ENCODE peak calls at places on chromosomes 6 and 20, in ten cellular contexts. J, Q, B, S, M, I, L, D, C and N are unnamed samples.

GRCh38 chr6:54085526-54085925 is 25.7 kb upstream of the MLIP start:
- DNase-seq in J (no peak), Q (no peak), B (no peak), S (no peak), M (no peak), I (peak), L (no peak), D (no peak), C (peak), N (no peak)

GRCh38 chr6:220736-221475 is 71.4 kb upstream of the DUSP22 start:
- DNase-seq in J (no peak), Q (no peak), B (no peak), S (peak), M (peak), I (peak), L (no peak), D (no peak), C (peak), N (no peak)

GRCh38 chr6:149246691-149247384 is 70.7 kb upstream of the TAB2 start:
- DNase-seq in J (no peak), Q (no peak), B (no peak), S (no peak), M (no peak), I (no peak), L (no peak), D (no peak), C (no peak), N (peak)

GRCh38 chr20:11000416-11000815 is 326.6 kb upstream of the JAG1 start:
- DNase-seq in J (no peak), Q (no peak), B (no peak), S (no peak), M (no peak), I (no peak), L (no peak), D (no peak), C (no peak), N (no peak)

GRCh38 chr6:113924199-113924791 is 46.7 kb downstream of the HDAC2 start:
- DNase-seq in J (no peak), Q (no peak), B (no peak), S (no peak), M (no peak), I (no peak), L (no peak), D (no peak), C (no peak), N (no peak)

GRCh38 chr6:158357570-158358216 is 45.4 kb downstream of the TULP4 start:
- DNase-seq in J (no peak), Q (no peak), B (no peak), S (no peak), M (no peak), I (peak), L (no peak), D (no peak), C (no peak), N (peak)

GRCh38 chr6:9315966-9316650 is 880.8 kb upstream of the SLC35B3 start:
- DNase-seq in J (no peak), Q (no peak), B (no peak), S (no peak), M (no peak), I (no peak), L (no peak), D (no peak), C (no peak), N (no peak)

GRCh38 chr6:137879885-137880430 is 12.9 kb downstream of the TNFAIP3 start:
- DNase-seq in J (no peak), Q (no peak), B (no peak), S (no peak), M (no peak), I (no peak), L (no peak), D (no peak), C (no peak), N (no peak)

GRCh38 chr20:62501801-62502495 is 26.2 kb upstream of the GATA5 start:
- DNase-seq in J (peak), Q (no peak), B (no peak), S (peak), M (no peak), I (peak), L (no peak), D (no peak), C (peak), N (peak)

GRCh38 chr6:158143700-158144099 is 24.4 kb downstream of the SERAC1 start:
- DNase-seq in J (no peak), Q (no peak), B (no peak), S (peak), M (no peak), I (peak), L (no peak), D (no peak), C (no peak), N (peak)

GRCh38 chr6:68559716-68560115 is 75.4 kb upstream of the ADGRB3 start:
- DNase-seq in J (no peak), Q (no peak), B (no peak), S (peak), M (no peak), I (peak), L (no peak), D (no peak), C (peak), N (no peak)

GRCh38 chr6:149153100-149153499 is 164.4 kb upstream of the TAB2 start:
- DNase-seq in J (no peak), Q (no peak), B (no peak), S (no peak), M (no peak), I (no peak), L (no peak), D (no peak), C (no peak), N (no peak)

GRCh38 chr6:113674075-113674474 is 183.1 kb upstream of the MARCKS start:
- DNase-seq in J (no peak), Q (no peak), B (no peak), S (no peak), M (no peak), I (no peak), L (peak), D (no peak), C (no peak), N (no peak)

GRCh38 chr20:19661717-19662637 is 96.1 kb upstream of the RIN2 start:
- DNase-seq in J (peak), Q (peak), B (no peak), S (peak), M (peak), I (peak), L (peak), D (peak), C (peak), N (peak)

GRCh38 chr6:163327165-163327880 is 87.2 kb upstream of the QKI start:
- DNase-seq in J (no peak), Q (no peak), B (no peak), S (no peak), M (peak), I (no peak), L (no peak), D (no peak), C (no peak), N (no peak)

GRCh38 chr6:36735110-36735971 is 37.7 kb downstream of the RAB44 start:
- DNase-seq in J (peak), Q (peak), B (no peak), S (peak), M (peak), I (peak), L (peak), D (peak), C (peak), N (peak)
- TF ChIP-seq CTCF in J (no peak), Q (peak), B (no peak), S (no peak), M (peak), I (peak), L (no peak), D (no peak), C (no peak), N (no peak)

GRCh38 chr20:25247100-25247665 is 702 bp upstream of the PYGB start:
- DNase-seq in J (no peak), Q (peak), B (no peak), S (peak), M (peak), I (peak), L (peak), D (peak), C (peak), N (no peak)
- TF ChIP-seq CTCF in J (no peak), Q (no peak), B (no peak), S (peak), M (peak), I (peak), L (peak), D (no peak), C (peak), N (no peak)

GRCh38 chr6:161444464-161444863 is 170.6 kb upstream of the AGPAT4 start:
- DNase-seq in J (no peak), Q (no peak), B (no peak), S (no peak), M (no peak), I (peak), L (peak), D (no peak), C (peak), N (no peak)
- TF ChIP-seq CTCF in J (no peak), Q (no peak), B (no peak), S (no peak), M (no peak), I (peak), L (peak), D (no peak), C (peak), N (no peak)

DNA sequence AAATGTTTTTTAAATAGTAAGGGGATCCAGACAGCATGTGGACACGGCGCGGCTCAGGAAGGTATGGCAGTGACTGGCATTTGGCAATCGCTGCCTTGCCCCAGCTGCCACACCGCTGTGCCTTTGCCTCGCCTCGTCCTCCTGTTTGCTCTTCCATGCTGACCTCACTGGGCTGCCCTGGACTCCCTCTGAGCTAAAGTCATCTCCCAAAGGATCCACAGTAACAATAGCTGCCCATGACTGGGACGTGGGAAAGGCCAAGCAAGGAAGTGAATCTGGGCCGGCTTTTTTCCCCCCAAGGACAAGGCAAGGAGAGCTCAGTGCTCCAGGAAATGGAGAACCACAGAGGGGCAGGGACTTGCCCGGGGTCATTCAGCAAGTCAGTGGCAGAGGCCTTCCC is 48.1 kb downstream of the JPH2 start:
- DNase-seq in J (no peak), Q (no peak), B (no peak), S (no peak), M (no peak), I (no peak), L (no peak), D (no peak), C (no peak), N (no peak)
- TF ChIP-seq CTCF in J (no peak), Q (no peak), B (no peak), S (no peak), M (no peak), I (no peak), L (no peak), D (no peak), C (no peak), N (no peak)

GRCh38 chr20:46151936-46152335 is 33.8 kb downstream of the CD40 start:
- DNase-seq in J (no peak), Q (no peak), B (no peak), S (peak), M (no peak), I (no peak), L (no peak), D (no peak), C (no peak), N (peak)
- TF ChIP-seq CTCF in J (peak), Q (no peak), B (no peak), S (peak), M (peak), I (peak), L (peak), D (no peak), C (no peak), N (peak)

GRCh38 chr6:107636486-107636885 is 146.6 kb downstream of the SOBP start:
- DNase-seq in J (no peak), Q (no peak), B (no peak), S (no peak), M (no peak), I (no peak), L (no peak), D (no peak), C (no peak), N (no peak)
- TF ChIP-seq CTCF in J (no peak), Q (no peak), B (no peak), S (peak), M (no peak), I (no peak), L (no peak), D (no peak), C (no peak), N (no peak)

GRCh38 chr20:3247638-3248037 is 8.6 kb upstream of the SLC4A11 start:
- DNase-seq in J (no peak), Q (no peak), B (no peak), S (no peak), M (no peak), I (no peak), L (no peak), D (no peak), C (no peak), N (no peak)

GRCh38 chr20:3248167-3248992 is 9.4 kb upstream of the SLC4A11 start:
- DNase-seq in J (no peak), Q (no peak), B (no peak), S (no peak), M (no peak), I (peak), L (peak), D (no peak), C (peak), N (peak)

GRCh38 chr20:3251806-3252205 is 12.8 kb upstream of the SLC4A11 start:
- DNase-seq in J (no peak), Q (no peak), B (no peak), S (no peak), M (no peak), I (no peak), L (peak), D (no peak), C (peak), N (no peak)

GRCh38 chr20:3248993-3249347 is 10.0 kb upstream of the SLC4A11 start:
- DNase-seq in J (no peak), Q (no peak), B (no peak), S (no peak), M (no peak), I (no peak), L (no peak), D (no peak), C (no peak), N (no peak)

DNA sequence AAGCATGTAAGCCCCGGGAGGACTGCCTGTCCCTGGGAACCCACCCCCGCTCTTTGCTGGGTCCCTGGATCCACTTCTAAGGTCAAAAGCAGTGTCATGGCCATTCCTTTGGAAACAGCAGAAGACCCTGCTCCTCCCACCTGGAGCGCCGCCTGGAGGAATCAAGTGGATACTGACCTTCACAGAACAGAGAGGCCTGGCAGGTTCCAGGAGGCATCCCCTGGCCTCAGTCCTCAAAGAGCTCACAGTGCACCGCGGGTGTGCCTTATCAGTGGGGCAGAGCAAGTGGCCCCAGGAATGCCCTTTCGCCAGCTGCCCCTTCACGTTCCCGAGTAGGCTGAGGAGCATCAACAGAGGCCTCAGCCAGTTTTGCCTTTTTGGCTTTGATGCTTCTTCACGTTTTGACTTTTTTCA is 11.1 kb upstream of the SLC4A11 start:
- DNase-seq in J (no peak), Q (no peak), B (no peak), S (peak), M (no peak), I (peak), L (peak), D (no peak), C (no peak), N (no peak)
- TF ChIP-seq CTCF in J (no peak), Q (no peak), B (no peak), S (peak), M (no peak), I (peak), L (no peak), D (no peak), C (no peak), N (peak)

GRCh38 chr6:52362443-52363221 is 681 bp downstream of the PAQR8 start:
- DNase-seq in J (peak), Q (peak), B (peak), S (no peak), M (peak), I (no peak), L (peak), D (peak), C (no peak), N (peak)
- TF ChIP-seq CTCF in J (peak), Q (no peak), B (no peak), S (peak), M (no peak), I (no peak), L (no peak), D (no peak), C (no peak), N (peak)

DNA sequence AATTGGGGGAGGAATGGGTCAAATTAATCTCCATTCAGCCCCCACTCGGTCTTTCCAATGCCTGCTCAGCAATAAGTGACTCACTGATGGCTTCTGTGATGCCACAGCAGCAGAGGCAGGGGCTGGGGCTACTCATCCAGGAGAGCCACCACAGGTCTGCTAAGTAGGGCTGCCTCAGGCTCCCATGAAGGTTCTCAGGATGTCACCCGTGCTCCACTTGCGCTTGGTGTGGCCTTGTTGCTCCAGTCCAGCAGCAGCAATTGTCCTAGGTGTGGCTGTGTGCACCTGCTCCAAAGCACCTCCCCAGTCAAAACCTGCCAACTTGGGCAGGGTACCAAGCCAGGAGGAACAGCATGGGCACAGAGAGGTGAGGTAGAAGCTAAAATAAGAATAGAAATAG is 627 bp upstream of the LY6G6C start:
- DNase-seq in J (no peak), Q (no peak), B (no peak), S (no peak), M (no peak), I (no peak), L (no peak), D (no peak), C (no peak), N (no peak)
- TF ChIP-seq CTCF in J (no peak), Q (no peak), B (no peak), S (no peak), M (no peak), I (no peak), L (no peak), D (no peak), C (no peak), N (no peak)